ENCODE peak calls at places on chromosome 7, in four cellular contexts. C is epithelial cell of esophagus, D is kidney epithelial cell, H is NCI-H460. K is an unnamed sample.
A peak's percentile ranks its signal among the peaks of the same experiment; 100 is the strongest.

GRCh38 chr7:73830872-73831655 is at the start of gene CLDN4:
- DNase-seq in C (peak; percentile 91), D (no peak), H (peak; percentile 64), K (no peak)

GRCh38 chr7:73443543-73444255 is 10.1 kb downstream of the FZD9 start:
- DNase-seq in C (no peak), D (no peak), H (no peak), K (no peak)

GRCh38 chr7:11786186-11786585 is 45.8 kb downstream of the THSD7A start:
- DNase-seq in C (peak; percentile 88), D (peak; percentile 72), H (no peak), K (no peak)

GRCh38 chr7:100544949-100545635 is 6.1 kb downstream of the AGFG2 start:
- DNase-seq in C (peak; percentile 46), D (no peak), H (no peak), K (no peak)

GRCh38 chr7:35975851-35976454 is 175.1 kb downstream of the SEPTIN7 start:
- DNase-seq in C (peak; percentile 82), D (peak; percentile 35), H (peak; percentile 74), K (peak; percentile 62)

GRCh38 chr7:48009954-48010353 is 19.0 kb downstream of the SUN3 start:
- DNase-seq in C (no peak), D (no peak), H (no peak), K (no peak)

GRCh38 chr7:105339404-105340316 is 49.1 kb downstream of the SRPK2 start:
- DNase-seq in C (no peak), D (no peak), H (no peak), K (peak; percentile 34)

GRCh38 chr7:12423995-12424745 is 20.5 kb upstream of the VWDE start:
- DNase-seq in C (no peak), D (no peak), H (no peak), K (no peak)

GRCh38 chr7:134966691-134967090 is 19.6 kb upstream of the AGBL3 start:
- DNase-seq in C (no peak), D (no peak), H (no peak), K (no peak)

GRCh38 chr7:91683823-91684222 is 196.7 kb downstream of the MTERF1 start:
- DNase-seq in C (peak; percentile 36), D (no peak), H (no peak), K (no peak)

K was measured in heart right ventricle.